ENCODE peak calls at places on chromosomes 1 and 21, in four cellular contexts. One of them, this sample, is unnamed.

GRCh38 chr1:222896630-222897526 is 82.0 kb downstream of the DISP1 start:
- DNase-seq in right lobe of liver: no peak
- DNase-seq in NCI-H1436: no peak
- DNase-seq in immature natural killer cell: no peak
- DNase-seq in this sample: no peak

GRCh38 chr21:31184462-31184861 is 146.2 kb upstream of the KRTAP19-8 start:
- DNase-seq in right lobe of liver: no peak
- DNase-seq in immature natural killer cell: no peak
- DNase-seq in NCI-H1436: no peak
- DNase-seq in this sample: peak; percentile 59

GRCh38 chr1:90114521-90115141 is 119.7 kb downstream of the ZNF326 start:
- DNase-seq in right lobe of liver: no peak
- DNase-seq in NCI-H1436: peak; percentile 59
- DNase-seq in immature natural killer cell: peak; percentile 4
- DNase-seq in this sample: peak; percentile 49

GRCh38 chr1:159212596-159212995 is 7.9 kb downstream of the ACKR1 start:
- DNase-seq in immature natural killer cell: no peak
- DNase-seq in right lobe of liver: no peak
- DNase-seq in NCI-H1436: no peak
- DNase-seq in this sample: no peak

GRCh38 chr1:172447641-172448040 is 3.8 kb upstream of the PIGC start:
- DNase-seq in immature natural killer cell: no peak
- DNase-seq in right lobe of liver: no peak
- DNase-seq in NCI-H1436: no peak
- DNase-seq in this sample: no peak

GRCh38 chr1:26278835-26279597 is 870 bp upstream of the SH3BGRL3 start:
- DNase-seq in right lobe of liver: peak; percentile 40
- DNase-seq in immature natural killer cell: no peak
- DNase-seq in NCI-H1436: no peak
- DNase-seq in this sample: no peak

GRCh38 chr1:246295340-246295739 is 211.7 kb downstream of the SMYD3 start:
- DNase-seq in right lobe of liver: no peak
- DNase-seq in immature natural killer cell: no peak
- DNase-seq in NCI-H1436: no peak
- DNase-seq in this sample: no peak

GRCh38 chr1:111856411-111857135 is 100.9 kb downstream of the DDX20 start:
- DNase-seq in immature natural killer cell: no peak
- DNase-seq in right lobe of liver: no peak
- DNase-seq in NCI-H1436: peak; percentile 87
- DNase-seq in this sample: no peak

GRCh38 chr1:47309427-47309826 is 4.5 kb downstream of the STIL start:
- DNase-seq in immature natural killer cell: no peak
- DNase-seq in NCI-H1436: peak; percentile 3
- DNase-seq in right lobe of liver: no peak
- DNase-seq in this sample: no peak

GRCh38 chr1:216531308-216532239 is 108.3 kb upstream of the USH2A start:
- DNase-seq in immature natural killer cell: no peak
- DNase-seq in right lobe of liver: no peak
- DNase-seq in NCI-H1436: no peak
- DNase-seq in this sample: no peak

GRCh38 chr1:2468540-2468939 is 7.5 kb upstream of the PLCH2 start:
- DNase-seq in right lobe of liver: no peak
- DNase-seq in immature natural killer cell: no peak
- DNase-seq in NCI-H1436: no peak
- DNase-seq in this sample: no peak

This sample was measured in Jurkat, Clone E6-1.